ENCODE peak calls at places on chromosome 22, in ten cellular contexts. A is IMR-90, U is left ventricle myocardium inferior, K is hepatocyte, B is omental fat pad, P is psoas muscle, S is heart left ventricle, F is progenitor cell of endocrine pancreas, N is cardiac muscle cell, Y is uterus. Z is an unnamed sample.

GRCh38 chr22:24141586-24141985 is 39.7 kb upstream of the SUSD2 start:
- DNase-seq in P (no peak), N (no peak), B (no peak), A (peak; percentile 63), U (no peak), K (no peak), S (no peak), F (no peak), Y (no peak), Z (peak; percentile 83)

GRCh38 chr22:44530106-44530505 is 32.1 kb upstream of the RTL6 start:
- DNase-seq in P (no peak), F (no peak), A (peak; percentile 35), K (no peak), N (no peak), Y (no peak), B (no peak), S (no peak), U (no peak), Z (no peak)

GRCh38 chr22:38305481-38306448 is 11.5 kb downstream of the CSNK1E start:
- DNase-seq in U (no peak), K (peak; percentile 66), B (no peak), S (no peak), N (no peak), Y (no peak), F (no peak), P (no peak), A (peak; percentile 54), Z (peak; percentile 73)

GRCh38 chr22:19816372-19817119 is 38.1 kb downstream of the GNB1L start:
- DNase-seq in S (no peak), B (no peak), K (no peak), U (no peak), N (no peak), Y (no peak), A (no peak), F (no peak), P (no peak), Z (no peak)

GRCh38 chr22:36734171-36735058 is 30.9 kb upstream of the CACNG2 start:
- DNase-seq in P (no peak), A (peak; percentile 51), B (no peak), S (no peak), Y (no peak), K (no peak), F (no peak), N (no peak), U (no peak), Z (no peak)

GRCh38 chr22:43955883-43956286 is 643 bp downstream of the SAMM50 start:
- DNase-seq in S (no peak), N (no peak), F (no peak), K (no peak), B (no peak), Y (no peak), A (no peak), P (no peak), U (no peak), Z (peak; percentile 27)

GRCh38 chr22:48192920-48193319 is 1430.5 kb downstream of the TBC1D22A start:
- DNase-seq in A (no peak), F (no peak), P (no peak), B (no peak), N (no peak), U (no peak), K (no peak), S (no peak), Y (no peak), Z (no peak)

GRCh38 chr22:45871721-45872120 is 105.2 kb downstream of the WNT7B start:
- DNase-seq in A (no peak), K (no peak), P (no peak), B (no peak), N (no peak), U (no peak), F (no peak), Y (no peak), S (no peak), Z (peak; percentile 61)

GRCh38 chr22:39290724-39291161 is 28.7 kb downstream of the RPL3 start:
- DNase-seq in Y (peak; percentile 78), K (peak; percentile 75), F (no peak), A (peak; percentile 71), P (peak; percentile 91), N (peak; percentile 38), U (peak; percentile 86), B (peak; percentile 47), S (peak; percentile 87), Z (peak; percentile 53)

GRCh38 chr22:17337639-17338038 is 31.6 kb upstream of the CECR2 start:
- DNase-seq in U (no peak), A (no peak), N (no peak), Y (no peak), F (no peak), S (no peak), K (no peak), P (no peak), B (no peak), Z (no peak)

GRCh38 chr22:19663286-19663815 is 51.0 kb upstream of the SEPTIN5 start:
- DNase-seq in B (no peak), N (peak; percentile 34), F (no peak), U (peak; percentile 80), Y (peak; percentile 46), S (peak; percentile 77), K (no peak), A (peak; percentile 76), P (peak; percentile 67), Z (peak; percentile 46)

GRCh38 chr22:30865656-30866055 is 102.9 kb downstream of the MORC2 start:
- DNase-seq in S (no peak), B (no peak), P (no peak), F (no peak), K (no peak), U (no peak), Y (no peak), N (no peak), A (no peak), Z (no peak)

GRCh38 chr22:30861688-30862552 is 106.7 kb downstream of the MORC2 start:
- DNase-seq in A (no peak), K (peak; percentile 2), S (no peak), P (no peak), F (no peak), U (no peak), N (no peak), Y (no peak), B (no peak), Z (no peak)

GRCh38 chr22:30861131-30861530 is 107.4 kb downstream of the MORC2 start:
- DNase-seq in A (no peak), K (peak; percentile 1), B (no peak), S (no peak), F (no peak), Y (no peak), P (no peak), N (no peak), U (no peak), Z (no peak)

GRCh38 chr22:30864441-30865420 is 103.8 kb downstream of the MORC2 start:
- DNase-seq in Y (no peak), N (no peak), A (no peak), U (no peak), B (no peak), K (peak; percentile 3), P (no peak), F (no peak), S (no peak), Z (no peak)

GRCh38 chr22:30863161-30863833 is 105.3 kb downstream of the MORC2 start:
- DNase-seq in U (no peak), S (peak; percentile 17), F (no peak), A (peak; percentile 21), B (no peak), Y (no peak), N (peak; percentile 53), K (peak; percentile 69), P (no peak), Z (no peak)
- TF ChIP-seq CTCF in U (no peak), S (no peak), F (no peak), A (no peak), B (no peak), Y (no peak), N (peak; percentile 15), K (no peak), P (no peak), Z (no peak)

DNA sequence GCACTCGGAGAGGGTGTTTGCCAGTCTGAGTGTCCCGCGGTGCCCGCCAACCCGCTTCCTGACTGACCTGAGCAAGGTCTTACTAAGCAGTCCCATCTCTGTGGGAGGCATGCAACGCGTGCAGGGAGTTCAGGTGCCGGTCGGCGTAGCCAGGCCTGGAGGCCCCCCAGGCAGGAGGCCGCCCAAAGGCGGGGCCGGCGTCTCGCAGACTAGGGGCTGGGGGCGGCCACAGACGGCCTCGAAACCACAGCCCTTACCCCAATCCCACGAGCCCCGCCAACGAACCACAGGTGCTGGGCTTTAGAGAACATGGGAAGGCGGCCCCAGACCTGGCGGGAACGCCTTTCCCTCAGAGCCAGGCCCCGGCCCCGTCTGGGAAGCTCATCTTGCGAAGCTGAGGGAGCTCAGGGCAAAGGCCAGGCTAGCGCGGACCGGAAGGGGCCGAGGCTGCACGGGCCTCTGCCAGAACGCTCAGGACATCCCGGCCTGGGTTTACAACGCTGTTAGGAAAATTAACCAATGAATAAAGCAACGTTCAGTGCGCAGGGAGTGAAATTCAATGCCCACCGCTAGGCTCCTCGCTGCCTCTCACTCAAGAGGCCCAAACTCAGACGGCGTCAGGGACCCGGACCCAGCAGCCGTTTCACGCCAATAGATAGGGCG is 2.1 kb upstream of the MTFP1 start:
- DNase-seq in P (no peak), Y (peak; percentile 53), K (peak; percentile 69), F (no peak), A (no peak), S (no peak), B (no peak), U (peak; percentile 74), N (peak; percentile 51), Z (peak; percentile 68)
- TF ChIP-seq CTCF in P (peak; percentile 6), Y (peak; percentile 34), K (no peak), F (peak; percentile 33), A (no peak), S (no peak), B (no peak), U (peak; percentile 26), N (peak; percentile 2), Z (no peak)

DNA sequence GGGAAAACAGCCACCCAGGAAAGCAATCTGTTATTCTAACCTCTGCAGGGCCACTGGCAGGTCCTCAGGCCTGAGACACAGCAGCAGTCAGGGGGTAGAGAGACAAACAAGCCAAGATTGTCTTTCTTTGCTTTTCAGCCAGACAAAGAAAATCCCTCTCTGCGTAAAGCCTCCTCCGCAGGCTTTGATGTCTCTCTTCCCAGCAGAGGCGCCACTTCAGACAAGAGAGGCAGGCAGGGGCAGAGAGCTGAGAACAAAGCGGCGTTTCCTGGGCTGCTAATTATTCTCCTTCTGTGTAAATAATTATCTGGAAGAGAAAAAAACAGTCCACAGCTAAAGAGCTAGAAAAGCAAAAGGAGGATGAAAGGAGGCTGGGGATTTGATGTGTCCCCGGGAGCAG is 102.7 kb upstream of the SEZ6L start:
- DNase-seq in N (peak; percentile 56), U (no peak), K (peak; percentile 17), B (no peak), P (no peak), A (no peak), S (no peak), Y (no peak), F (no peak), Z (no peak)
- TF ChIP-seq CTCF in N (no peak), U (no peak), K (peak; percentile 6), B (no peak), P (no peak), A (no peak), S (no peak), Y (no peak), F (peak; percentile 12), Z (no peak)

DNA sequence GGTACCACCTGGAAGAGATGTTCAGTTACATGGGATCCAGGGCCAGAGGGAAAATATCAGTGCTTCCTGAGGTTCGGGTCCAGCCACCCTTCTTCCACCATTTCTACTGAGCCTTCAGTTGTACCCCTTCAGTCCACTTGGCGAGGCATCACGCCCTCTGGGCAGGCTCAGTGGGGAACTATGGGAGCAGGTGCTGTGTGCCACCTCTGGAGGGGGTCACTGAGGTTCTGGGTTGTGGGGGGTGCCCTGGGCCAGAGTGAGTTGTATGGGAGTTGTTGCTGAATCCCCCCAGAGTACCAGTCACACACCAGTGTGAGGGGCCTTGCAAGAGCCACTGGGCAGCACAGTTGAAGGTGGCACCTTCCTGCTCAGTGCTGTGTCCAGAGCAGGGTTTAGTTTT is 2.7 kb upstream of the SREBF2 start:
- DNase-seq in Y (no peak), U (no peak), P (no peak), N (no peak), A (no peak), K (no peak), S (no peak), B (no peak), F (no peak), Z (no peak)
- TF ChIP-seq CTCF in Y (no peak), U (no peak), P (no peak), N (no peak), A (no peak), K (no peak), S (no peak), B (no peak), F (no peak), Z (no peak)

Z was measured in epithelial cell of esophagus.